ENCODE peak calls at places on chromosomes 7 and 10, in eight cellular contexts. One of them, this sample, is unnamed.

GRCh38 chr10:72218329-72218728 is 2.3 kb upstream of the ASCC1 start:
- DNase-seq in GM13977: no peak
- DNase-seq in hepatocyte: no peak
- DNase-seq in endothelial cell of umbilical vein: no peak
- DNase-seq in heart left ventricle: no peak
- DNase-seq in lung: no peak
- DNase-seq in endodermal cell: no peak
- DNase-seq in PC-9: no peak
- DNase-seq in this sample: no peak

GRCh38 chr10:71314028-71314693 is 4.9 kb upstream of the SLC29A3 start:
- DNase-seq in GM13977: peak
- DNase-seq in hepatocyte: peak
- DNase-seq in endothelial cell of umbilical vein: peak
- DNase-seq in heart left ventricle: peak
- DNase-seq in lung: peak
- DNase-seq in endodermal cell: peak
- DNase-seq in PC-9: no peak
- DNase-seq in this sample: no peak

GRCh38 chr10:70656489-70656888 is 15.8 kb upstream of the ADAMTS14 start:
- DNase-seq in GM13977: peak
- DNase-seq in hepatocyte: peak
- DNase-seq in endothelial cell of umbilical vein: peak
- DNase-seq in heart left ventricle: peak
- DNase-seq in lung: no peak
- DNase-seq in endodermal cell: no peak
- DNase-seq in PC-9: peak
- DNase-seq in this sample: peak

GRCh38 chr7:149226840-149227494 is 12.5 kb upstream of the ZNF212 start:
- DNase-seq in GM13977: no peak
- DNase-seq in hepatocyte: no peak
- DNase-seq in endothelial cell of umbilical vein: no peak
- DNase-seq in heart left ventricle: no peak
- DNase-seq in lung: no peak
- DNase-seq in endodermal cell: no peak
- DNase-seq in PC-9: no peak
- DNase-seq in this sample: no peak

GRCh38 chr10:95906675-95907453 is 911 bp upstream of the CC2D2B start:
- DNase-seq in GM13977: peak
- DNase-seq in hepatocyte: peak
- DNase-seq in endothelial cell of umbilical vein: peak
- DNase-seq in heart left ventricle: peak
- DNase-seq in lung: peak
- DNase-seq in endodermal cell: peak
- DNase-seq in PC-9: peak
- DNase-seq in this sample: peak

GRCh38 chr10:19629559-19629958 is 186.7 kb upstream of the PLXDC2 start:
- DNase-seq in GM13977: no peak
- DNase-seq in hepatocyte: peak
- DNase-seq in endothelial cell of umbilical vein: no peak
- DNase-seq in heart left ventricle: peak
- DNase-seq in lung: no peak
- DNase-seq in endodermal cell: peak
- DNase-seq in PC-9: no peak
- DNase-seq in this sample: no peak

GRCh38 chr10:28991326-28991725 is 297.5 kb upstream of the LYZL1 start:
- DNase-seq in GM13977: no peak
- DNase-seq in hepatocyte: peak
- DNase-seq in endothelial cell of umbilical vein: no peak
- DNase-seq in heart left ventricle: peak
- DNase-seq in lung: peak
- DNase-seq in endodermal cell: peak
- DNase-seq in PC-9: peak
- DNase-seq in this sample: no peak

GRCh38 chr10:131786756-131787605 is 113.8 kb upstream of the PPP2R2D start:
- DNase-seq in GM13977: peak
- DNase-seq in hepatocyte: peak
- DNase-seq in endothelial cell of umbilical vein: peak
- DNase-seq in heart left ventricle: no peak
- DNase-seq in lung: no peak
- DNase-seq in endodermal cell: peak
- DNase-seq in PC-9: no peak
- DNase-seq in this sample: no peak

GRCh38 chr7:155470686-155471638 is 13.0 kb downstream of the EN2 start:
- DNase-seq in GM13977: no peak
- DNase-seq in hepatocyte: no peak
- DNase-seq in endothelial cell of umbilical vein: no peak
- DNase-seq in heart left ventricle: no peak
- DNase-seq in lung: no peak
- DNase-seq in endodermal cell: peak
- DNase-seq in PC-9: no peak
- DNase-seq in this sample: no peak

GRCh38 chr10:50421026-50421719 is 169.9 kb upstream of the ASAH2 start:
- DNase-seq in GM13977: peak
- DNase-seq in hepatocyte: peak
- DNase-seq in endothelial cell of umbilical vein: peak
- DNase-seq in heart left ventricle: peak
- DNase-seq in lung: peak
- DNase-seq in endodermal cell: peak
- DNase-seq in PC-9: peak
- DNase-seq in this sample: no peak

GRCh38 chr10:100637785-100638184 is 102.0 kb downstream of the HIF1AN start:
- DNase-seq in GM13977: no peak
- DNase-seq in hepatocyte: peak
- DNase-seq in endothelial cell of umbilical vein: peak
- DNase-seq in heart left ventricle: no peak
- DNase-seq in lung: no peak
- DNase-seq in endodermal cell: peak
- DNase-seq in PC-9: no peak
- DNase-seq in this sample: no peak

GRCh38 chr10:46523881-46524470 is 32.5 kb downstream of the GPRIN2 start:
- DNase-seq in GM13977: no peak
- DNase-seq in hepatocyte: peak
- DNase-seq in endothelial cell of umbilical vein: no peak
- DNase-seq in heart left ventricle: peak
- DNase-seq in lung: no peak
- DNase-seq in endodermal cell: peak
- DNase-seq in PC-9: peak
- DNase-seq in this sample: peak

GRCh38 chr7:131111081-131111576 is 216.5 kb upstream of the MKLN1 start:
- DNase-seq in GM13977: peak
- DNase-seq in hepatocyte: no peak
- DNase-seq in endothelial cell of umbilical vein: peak
- DNase-seq in heart left ventricle: no peak
- DNase-seq in lung: no peak
- DNase-seq in endodermal cell: no peak
- DNase-seq in PC-9: peak
- DNase-seq in this sample: peak

DNA sequence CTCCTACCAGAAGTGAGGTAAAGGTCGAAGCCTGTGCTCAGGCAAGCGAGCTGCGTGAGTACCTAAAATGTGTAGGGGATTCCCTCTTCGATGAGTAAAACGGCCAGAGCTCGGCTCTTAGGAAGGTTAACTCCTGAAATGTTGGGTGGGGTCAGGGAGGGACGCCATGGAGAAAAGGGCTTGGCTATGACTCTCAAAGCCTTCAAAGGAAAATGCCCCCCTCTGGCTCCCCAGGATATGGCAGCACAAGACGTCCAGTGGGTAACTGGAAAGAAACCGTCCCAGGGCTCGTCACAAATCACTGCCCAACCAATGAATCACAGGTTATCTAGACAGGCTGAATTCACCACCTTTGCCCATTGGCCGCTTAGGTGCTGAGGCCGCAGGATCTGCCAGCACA is 58.0 kb downstream of the CALML3 start:
- DNase-seq in GM13977: no peak
- DNase-seq in hepatocyte: no peak
- DNase-seq in endothelial cell of umbilical vein: no peak
- DNase-seq in heart left ventricle: no peak
- DNase-seq in lung: no peak
- DNase-seq in endodermal cell: peak
- DNase-seq in PC-9: peak
- DNase-seq in this sample: no peak
- TF ChIP-seq CTCF in GM13977: no peak
- TF ChIP-seq CTCF in hepatocyte: peak
- TF ChIP-seq CTCF in endothelial cell of umbilical vein: peak
- TF ChIP-seq CTCF in heart left ventricle: no peak
- TF ChIP-seq CTCF in lung: no peak
- TF ChIP-seq CTCF in endodermal cell: peak
- TF ChIP-seq CTCF in PC-9: peak
- TF ChIP-seq CTCF in this sample: no peak

DNA sequence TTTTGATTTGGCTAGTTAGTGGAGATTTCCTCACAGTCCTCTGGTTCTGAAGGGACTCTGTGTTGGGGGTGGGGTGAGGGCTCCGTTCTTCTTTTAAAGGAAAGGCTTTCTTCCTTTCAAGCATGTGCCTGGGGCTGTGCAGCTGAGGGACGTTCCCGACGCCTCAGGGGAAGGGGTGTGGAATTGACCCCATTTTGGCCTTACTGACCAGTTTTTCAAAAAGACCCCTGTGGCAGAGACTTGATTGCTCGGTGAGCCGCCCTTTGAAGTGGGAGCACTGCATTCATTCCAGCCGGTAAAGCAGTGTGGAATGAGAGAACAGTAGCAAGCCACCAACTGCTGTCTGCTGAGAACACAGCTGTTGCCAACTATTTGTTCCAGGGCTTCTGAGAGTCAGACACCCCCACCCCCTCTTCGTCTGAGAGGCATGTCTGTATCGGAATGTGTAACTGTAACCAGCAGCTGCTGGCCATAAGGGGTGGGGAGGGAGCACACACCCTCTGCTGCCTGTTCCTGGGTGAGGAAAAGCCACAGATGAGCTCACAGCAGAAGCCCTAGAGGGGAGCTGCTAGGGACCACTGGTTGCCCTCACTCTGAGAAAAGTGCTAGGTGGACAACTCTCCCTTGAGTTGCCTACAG is 33.1 kb downstream of the WBP1L start:
- DNase-seq in GM13977: no peak
- DNase-seq in hepatocyte: peak
- DNase-seq in endothelial cell of umbilical vein: peak
- DNase-seq in heart left ventricle: peak
- DNase-seq in lung: peak
- DNase-seq in endodermal cell: peak
- DNase-seq in PC-9: no peak
- DNase-seq in this sample: peak
- TF ChIP-seq CTCF in GM13977: no peak
- TF ChIP-seq CTCF in hepatocyte: no peak
- TF ChIP-seq CTCF in endothelial cell of umbilical vein: no peak
- TF ChIP-seq CTCF in heart left ventricle: no peak
- TF ChIP-seq CTCF in lung: no peak
- TF ChIP-seq CTCF in endodermal cell: no peak
- TF ChIP-seq CTCF in PC-9: no peak
- TF ChIP-seq CTCF in this sample: no peak

GRCh38 chr10:119287613-119287991 is 80.2 kb downstream of the GRK5 start:
- DNase-seq in GM13977: no peak
- DNase-seq in hepatocyte: no peak
- DNase-seq in endothelial cell of umbilical vein: no peak
- DNase-seq in heart left ventricle: no peak
- DNase-seq in lung: no peak
- DNase-seq in endodermal cell: peak
- DNase-seq in PC-9: no peak
- DNase-seq in this sample: no peak
- TF ChIP-seq CTCF in GM13977: no peak
- TF ChIP-seq CTCF in hepatocyte: no peak
- TF ChIP-seq CTCF in endothelial cell of umbilical vein: no peak
- TF ChIP-seq CTCF in heart left ventricle: no peak
- TF ChIP-seq CTCF in lung: no peak
- TF ChIP-seq CTCF in endodermal cell: no peak
- TF ChIP-seq CTCF in PC-9: no peak
- TF ChIP-seq CTCF in this sample: no peak

GRCh38 chr10:124249812-124250432 is 156.5 kb upstream of the CHST15 start:
- DNase-seq in GM13977: no peak
- DNase-seq in hepatocyte: no peak
- DNase-seq in endothelial cell of umbilical vein: no peak
- DNase-seq in heart left ventricle: no peak
- DNase-seq in lung: no peak
- DNase-seq in endodermal cell: peak
- DNase-seq in PC-9: no peak
- DNase-seq in this sample: no peak
- TF ChIP-seq CTCF in GM13977: peak
- TF ChIP-seq CTCF in hepatocyte: no peak
- TF ChIP-seq CTCF in endothelial cell of umbilical vein: no peak
- TF ChIP-seq CTCF in heart left ventricle: no peak
- TF ChIP-seq CTCF in lung: no peak
- TF ChIP-seq CTCF in endodermal cell: peak
- TF ChIP-seq CTCF in PC-9: peak
- TF ChIP-seq CTCF in this sample: peak

This sample was measured in AG09319.